ENCODE peak calls at places on chromosomes 13 and 19, in nine cellular contexts. R is fibroblast of mammary gland; A is A673; D is tibial nerve; V is cardiac fibroblast; C is naive thymus-derived CD4-positive, alpha-beta T cell; S is Peyer's patch; N is lower leg skin; Z is lower lobe of right lung. H is an unnamed sample.

GRCh38 chr13:44732503-44733098 is 156.5 kb upstream of the TSC22D1 start:
- DNase-seq in R (no peak), A (no peak), D (no peak), V (peak), C (no peak), S (no peak), N (peak), Z (no peak), H (no peak)

GRCh38 chr19:5048727-5049553 is 80.0 kb downstream of the KDM4B start:
- DNase-seq in R (peak), A (peak), D (no peak), V (peak), C (no peak), S (no peak), N (peak), Z (no peak), H (no peak)

GRCh38 chr19:52492201-52492960 is 35.1 kb upstream of the ZNF808 start:
- DNase-seq in R (no peak), A (no peak), D (no peak), V (no peak), C (no peak), S (no peak), N (peak), Z (peak), H (no peak)

GRCh38 chr13:37657134-37657533 is 58.6 kb upstream of the POSTN start:
- DNase-seq in R (peak), A (no peak), D (no peak), V (peak), C (no peak), S (no peak), N (no peak), Z (no peak), H (no peak)

GRCh38 chr13:101408154-101408553 is 8.2 kb downstream of the NALCN start:
- DNase-seq in R (no peak), A (no peak), D (no peak), V (no peak), C (no peak), S (no peak), N (no peak), Z (no peak), H (no peak)

GRCh38 chr19:925912-926594 is at the start of gene ARID3A:
- DNase-seq in R (no peak), A (peak), D (no peak), V (peak), C (no peak), S (peak), N (no peak), Z (no peak), H (no peak)

GRCh38 chr13:72144625-72145024 is 277.6 kb upstream of the DACH1 start:
- DNase-seq in R (no peak), A (no peak), D (no peak), V (no peak), C (no peak), S (no peak), N (no peak), Z (no peak), H (no peak)

GRCh38 chr19:42919757-42920079 is 2.0 kb upstream of the PSG6 start:
- DNase-seq in R (no peak), A (peak), D (no peak), V (no peak), C (no peak), S (no peak), N (no peak), Z (no peak), H (no peak)

GRCh38 chr19:7870571-7871279 is 3.5 kb downstream of the PRR36 start:
- DNase-seq in R (peak), A (peak), D (no peak), V (peak), C (peak), S (peak), N (no peak), Z (no peak), H (peak)

GRCh38 chr13:51520524-51520923 is 63.7 kb upstream of the WDFY2 start:
- DNase-seq in R (peak), A (no peak), D (no peak), V (peak), C (no peak), S (no peak), N (no peak), Z (no peak), H (no peak)

GRCh38 chr13:50999641-51000040 is 90.0 kb downstream of the RNASEH2B start:
- DNase-seq in R (no peak), A (no peak), D (no peak), V (no peak), C (no peak), S (no peak), N (peak), Z (no peak), H (no peak)

GRCh38 chr19:55258476-55258827 is 365 bp downstream of the PPP6R1 start:
- DNase-seq in R (no peak), A (no peak), D (no peak), V (no peak), C (no peak), S (peak), N (no peak), Z (peak), H (no peak)

GRCh38 chr13:20145521-20145920 is 15.3 kb downstream of the GJA3 start:
- DNase-seq in R (no peak), A (no peak), D (no peak), V (no peak), C (no peak), S (no peak), N (no peak), Z (no peak), H (no peak)

GRCh38 chr19:45234089-45234869 is 10.9 kb downstream of the EXOC3L2 start:
- DNase-seq in R (no peak), A (no peak), D (no peak), V (no peak), C (no peak), S (no peak), N (no peak), Z (no peak), H (no peak)

GRCh38 chr13:63501702-63502101 is 2086.1 kb upstream of the PCDH20 start:
- DNase-seq in R (peak), A (no peak), D (no peak), V (peak), C (no peak), S (no peak), N (no peak), Z (no peak), H (no peak)

GRCh38 chr13:45327253-45327954 is 13.6 kb downstream of the TPT1 start:
- DNase-seq in R (no peak), A (no peak), D (no peak), V (no peak), C (no peak), S (no peak), N (no peak), Z (no peak), H (no peak)

GRCh38 chr19:12779162-12779993 is 4.0 kb upstream of the HOOK2 start:
- DNase-seq in R (peak), A (peak), D (no peak), V (peak), C (no peak), S (no peak), N (peak), Z (no peak), H (no peak)

GRCh38 chr19:10091892-10092641 is 6.0 kb downstream of the SHFL start:
- DNase-seq in R (no peak), A (no peak), D (no peak), V (no peak), C (no peak), S (peak), N (no peak), Z (no peak), H (no peak)

GRCh38 chr13:45658586-45659235 is 43.2 kb upstream of the ERICH6B start:
- DNase-seq in R (peak), A (no peak), D (no peak), V (peak), C (no peak), S (no peak), N (no peak), Z (no peak), H (no peak)

GRCh38 chr13:77896536-77896935 is 22.1 kb downstream of the EDNRB start:
- DNase-seq in R (peak), A (peak), D (peak), V (peak), C (no peak), S (no peak), N (no peak), Z (no peak), H (no peak)

GRCh38 chr19:32067686-32068085 is 277.7 kb upstream of the ZNF507 start:
- DNase-seq in R (no peak), A (no peak), D (no peak), V (no peak), C (no peak), S (no peak), N (no peak), Z (no peak), H (no peak)

GRCh38 chr19:18109363-18109730 is 11.8 kb downstream of the MAST3 start:
- DNase-seq in R (no peak), A (no peak), D (no peak), V (no peak), C (no peak), S (peak), N (no peak), Z (no peak), H (no peak)
- H3K4me3 ChIP-seq in R (peak), A (peak), D (peak), V (peak), C (peak), S (peak), N (no peak), Z (peak), H (no peak)

GRCh38 chr13:33556828-33557227 is 261.1 kb upstream of the RFC3 start:
- DNase-seq in R (no peak), A (no peak), D (no peak), V (no peak), C (no peak), S (no peak), N (no peak), Z (no peak), H (no peak)

GRCh38 chr13:33560722-33561121 is 257.2 kb upstream of the RFC3 start:
- DNase-seq in R (no peak), A (no peak), D (no peak), V (no peak), C (no peak), S (no peak), N (no peak), Z (no peak), H (no peak)

DNA sequence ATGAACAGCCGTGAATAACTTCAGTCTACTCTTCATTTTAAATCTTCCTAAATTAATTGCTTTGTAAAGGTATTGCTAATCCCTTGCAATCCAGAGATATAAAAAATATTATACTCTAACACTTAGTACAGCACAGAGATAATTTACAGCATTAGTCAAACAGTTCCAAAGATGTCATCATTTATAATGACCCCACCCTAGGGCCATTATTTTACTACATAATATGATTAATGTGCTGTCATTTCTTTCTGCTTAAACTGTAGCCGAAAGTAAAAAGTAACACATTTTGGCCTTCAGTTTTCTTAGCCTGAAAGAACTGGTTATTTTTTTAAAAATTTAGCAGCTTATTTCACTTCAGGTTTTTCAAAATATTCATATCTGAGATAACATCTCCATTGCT is 256.3 kb upstream of the RFC3 start:
- DNase-seq in R (no peak), A (no peak), D (no peak), V (no peak), C (no peak), S (no peak), N (no peak), Z (no peak), H (no peak)
- H3K4me3 ChIP-seq in R (no peak), A (no peak), D (no peak), V (no peak), C (no peak), S (no peak), N (no peak), Z (no peak), H (no peak)

DNA sequence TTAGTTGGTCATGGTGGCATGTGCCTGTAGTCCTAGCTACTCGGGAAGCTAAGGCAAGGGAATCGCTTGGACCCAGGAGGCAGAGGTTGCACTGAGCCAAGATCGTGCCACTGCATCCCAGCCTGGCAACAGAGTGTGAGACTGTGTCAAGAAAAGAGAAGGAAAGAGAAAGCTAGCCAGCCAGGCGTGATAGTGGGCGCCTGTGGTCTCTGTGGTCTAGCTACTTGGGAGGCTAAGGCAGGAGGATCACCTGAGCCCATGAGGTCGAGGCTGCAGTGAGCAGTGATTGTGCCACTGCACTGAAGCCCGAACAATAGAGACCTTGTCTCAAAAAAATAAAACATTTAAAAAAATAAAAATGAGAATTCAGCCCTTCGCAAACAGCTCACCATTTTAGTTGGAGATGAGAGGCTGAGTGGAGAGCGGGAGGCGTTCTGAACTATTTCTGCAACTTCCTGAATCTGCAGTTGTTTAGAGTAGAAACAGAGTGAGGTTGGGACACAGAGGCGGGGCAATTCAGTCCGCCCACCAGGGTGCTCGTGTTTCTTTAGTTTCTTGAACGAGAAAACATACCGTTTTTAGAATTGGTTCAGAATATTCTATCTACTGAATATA is 33.2 kb downstream of the TIMM13 start:
- DNase-seq in R (no peak), A (no peak), D (no peak), V (no peak), C (no peak), S (peak), N (no peak), Z (no peak), H (peak)
- H3K4me3 ChIP-seq in R (peak), A (no peak), D (no peak), V (no peak), C (no peak), S (peak), N (no peak), Z (no peak), H (no peak)

DNA sequence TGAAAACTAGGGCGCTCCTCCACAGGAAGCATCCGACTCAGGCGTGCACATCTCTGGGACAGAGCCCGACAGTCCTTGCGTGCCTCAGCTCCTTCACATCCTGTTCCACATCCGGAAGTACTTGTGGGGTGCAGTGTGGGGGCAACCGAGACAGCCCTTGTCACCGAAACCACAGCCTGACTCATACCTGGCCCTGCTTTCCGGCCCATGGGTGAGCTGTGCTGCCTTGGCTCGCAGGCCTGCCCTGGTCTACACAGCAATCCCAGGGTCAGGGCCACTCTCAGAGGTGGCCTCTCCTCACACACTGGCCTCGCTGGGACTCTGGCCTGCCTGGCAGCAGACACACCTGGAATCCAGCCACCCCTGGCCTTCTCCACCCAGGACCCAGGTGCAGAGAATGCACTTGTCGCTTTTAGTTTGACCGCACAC is 100.4 kb downstream of the STK24 start:
- DNase-seq in R (peak), A (peak), D (no peak), V (peak), C (peak), S (peak), N (peak), Z (peak), H (peak)
- H3K4me3 ChIP-seq in R (no peak), A (no peak), D (no peak), V (peak), C (peak), S (no peak), N (no peak), Z (no peak), H (peak)

GRCh38 chr19:40806385-40807146 is 7.6 kb downstream of the EGLN2 start:
- DNase-seq in R (peak), A (peak), D (peak), V (peak), C (peak), S (peak), N (peak), Z (peak), H (peak)
- H3K4me3 ChIP-seq in R (no peak), A (peak), D (peak), V (no peak), C (peak), S (no peak), N (no peak), Z (peak), H (peak)

H was measured in CD4-positive, CD25-positive, alpha-beta regulatory T cell.